ENCODE peak calls at places on chromosomes 6 and 20, in eight cellular contexts. R is astrocyte; H is stimulated activated CD4-positive, alpha-beta T cell treated with anti-CD3 and anti-CD28 coated beads, Interleukin-1b, Interleukin-23, amount 100 ng/mL, for 4 hours; O is activated CD4-positive, alpha-beta T cell treated with anti-CD3 and anti-CD28 coated beads for 4 hours; N is psoas muscle; E is dorsolateral prefrontal cortex; L is mesenchymal stem cell; S is GM12891. Q is an unnamed sample.

GRCh38 chr6:17237246-17237645 is 43.9 kb upstream of the RBM24 start:
- DNase-seq in R (no peak), H (no peak), O (no peak), N (no peak), E (no peak), L (no peak), S (no peak), Q (no peak)

GRCh38 chr20:15158438-15158990 is 821.1 kb upstream of the FLRT3 start:
- DNase-seq in R (no peak), H (no peak), O (no peak), N (no peak), E (no peak), L (no peak), S (no peak), Q (no peak)

GRCh38 chr20:11993886-11994466 is 76.3 kb downstream of the BTBD3 start:
- DNase-seq in R (no peak), H (no peak), O (no peak), N (no peak), E (no peak), L (no peak), S (no peak), Q (no peak)

GRCh38 chr20:51624157-51624731 is 81.7 kb upstream of the NFATC2 start:
- DNase-seq in R (peak), H (peak), O (peak), N (peak), E (no peak), L (peak), S (peak), Q (peak)

GRCh38 chr6:150813993-150814359 is 51.5 kb upstream of the MTHFD1L start:
- DNase-seq in R (peak), H (no peak), O (no peak), N (no peak), E (no peak), L (no peak), S (no peak), Q (no peak)

GRCh38 chr20:5188736-5189135 is 61.9 kb downstream of the CDS2 start:
- DNase-seq in R (no peak), H (no peak), O (no peak), N (no peak), E (no peak), L (no peak), S (no peak), Q (no peak)

GRCh38 chr20:46562373-46563169 is 12.1 kb upstream of the OCSTAMP start:
- DNase-seq in R (peak), H (peak), O (peak), N (peak), E (peak), L (peak), S (peak), Q (peak)

GRCh38 chr6:124968401-124968800 is 6.2 kb downstream of the RNF217 start:
- DNase-seq in R (no peak), H (no peak), O (no peak), N (no peak), E (no peak), L (peak), S (no peak), Q (no peak)

GRCh38 chr6:33861722-33862121 is 57.9 kb upstream of the MLN start:
- DNase-seq in R (no peak), H (no peak), O (no peak), N (no peak), E (no peak), L (no peak), S (no peak), Q (no peak)

GRCh38 chr20:1894951-1895673 is at the start of gene SIRPA:
- DNase-seq in R (peak), H (no peak), O (no peak), N (peak), E (peak), L (peak), S (peak), Q (peak)

GRCh38 chr20:47701612-47702011 is 83.7 kb downstream of the SULF2 start:
- DNase-seq in R (peak), H (no peak), O (no peak), N (peak), E (no peak), L (no peak), S (no peak), Q (no peak)

GRCh38 chr20:53865905-53866786 is 204.2 kb downstream of the BCAS1 start:
- DNase-seq in R (peak), H (no peak), O (no peak), N (no peak), E (no peak), L (peak), S (no peak), Q (peak)

GRCh38 chr20:63641146-63641791 is 12.0 kb downstream of the STMN3 start:
- DNase-seq in R (no peak), H (peak), O (peak), N (no peak), E (no peak), L (peak), S (no peak), Q (no peak)

GRCh38 chr20:57913156-57913930 is 203.5 kb upstream of the PMEPA1 start:
- DNase-seq in R (no peak), H (no peak), O (no peak), N (no peak), E (no peak), L (no peak), S (no peak), Q (no peak)

GRCh38 chr6:105087571-105088211 is 92.1 kb downstream of the POPDC3 start:
- DNase-seq in R (peak), H (no peak), O (peak), N (no peak), E (no peak), L (peak), S (no peak), Q (no peak)

GRCh38 chr6:12450446-12450845 is 160.3 kb downstream of the EDN1 start:
- DNase-seq in R (no peak), H (no peak), O (no peak), N (no peak), E (no peak), L (no peak), S (no peak), Q (no peak)

GRCh38 chr20:56843386-56843785 is 214.3 kb downstream of the TFAP2C start:
- DNase-seq in R (no peak), H (no peak), O (no peak), N (no peak), E (peak), L (no peak), S (no peak), Q (no peak)

GRCh38 chr6:18088419-18089296 is 33.8 kb downstream of the NHLRC1 start:
- DNase-seq in R (no peak), H (no peak), O (no peak), N (no peak), E (no peak), L (no peak), S (no peak), Q (no peak)

GRCh38 chr20:18662279-18662678 is 74.4 kb downstream of the DTD1 start:
- DNase-seq in R (no peak), H (no peak), O (no peak), N (no peak), E (no peak), L (no peak), S (no peak), Q (no peak)

GRCh38 chr6:108152446-108152845 is 13.4 kb upstream of the NR2E1 start:
- DNase-seq in R (no peak), H (no peak), O (no peak), N (no peak), E (no peak), L (no peak), S (no peak), Q (no peak)

GRCh38 chr6:44041461-44042260 is 85.6 kb downstream of the MRPL14 start:
- DNase-seq in R (peak), H (no peak), O (no peak), N (no peak), E (peak), L (peak), S (no peak), Q (no peak)

GRCh38 chr6:46849361-46849690 is 56.1 kb downstream of the MEP1A start:
- DNase-seq in R (no peak), H (no peak), O (no peak), N (no peak), E (no peak), L (no peak), S (no peak), Q (no peak)

GRCh38 chr6:54427396-54427910 is 119.2 kb downstream of the TINAG start:
- DNase-seq in R (peak), H (no peak), O (no peak), N (no peak), E (no peak), L (no peak), S (no peak), Q (no peak)

GRCh38 chr6:142387997-142388815 is 86.4 kb downstream of the ADGRG6 start:
- DNase-seq in R (peak), H (no peak), O (no peak), N (no peak), E (no peak), L (peak), S (no peak), Q (no peak)

GRCh38 chr20:58660855-58661254 is 9.8 kb downstream of the STX16 start:
- DNase-seq in R (no peak), H (no peak), O (no peak), N (no peak), E (no peak), L (no peak), S (no peak), Q (no peak)